ENCODE peak calls at places on chromosomes 16 and 17, in seven cellular contexts. P, A, Y, V, C, F and T are unnamed samples.
A peak's percentile ranks its signal among the peaks of the same experiment; 100 is the strongest.

GRCh38 chr17:80481284-80482057 is 5.1 kb upstream of the NPTX1 start:
- DNase-seq in P (peak; percentile 77), V (no peak), C (no peak), A (no peak), F (no peak), Y (no peak), T (no peak)

GRCh38 chr17:29094101-29094708 is 51.3 kb downstream of the PIPOX start:
- DNase-seq in V (no peak), P (no peak), C (no peak), A (no peak), Y (no peak), F (no peak), T (no peak)

GRCh38 chr17:52384695-52385094 is 226.2 kb upstream of the CA10 start:
- DNase-seq in P (no peak), F (no peak), C (no peak), Y (no peak), V (no peak), A (no peak), T (no peak)

GRCh38 chr17:50593321-50593720 is 32.8 kb downstream of the CACNA1G start:
- DNase-seq in F (peak; percentile 98), C (no peak), A (no peak), P (peak; percentile 77), Y (no peak), V (no peak), T (no peak)

GRCh38 chr17:29149431-29150064 is 30.6 kb downstream of the MYO18A start:
- DNase-seq in F (no peak), Y (no peak), P (no peak), C (peak; percentile 64), A (no peak), V (peak; percentile 70), T (peak; percentile 33)

GRCh38 chr16:15427648-15428239 is 6.6 kb upstream of the BMERB1 start:
- DNase-seq in C (peak; percentile 90), V (peak; percentile 51), A (no peak), P (peak; percentile 57), Y (peak; percentile 12), F (peak; percentile 6), T (peak; percentile 55)

GRCh38 chr17:76723812-76724211 is 2.6 kb downstream of the JMJD6 start:
- DNase-seq in Y (no peak), A (no peak), P (no peak), F (no peak), V (no peak), C (no peak), T (no peak)

GRCh38 chr16:61165797-61166196 is 870.4 kb downstream of the CDH8 start:
- DNase-seq in Y (no peak), V (no peak), A (no peak), P (no peak), F (no peak), C (no peak), T (no peak)

GRCh38 chr17:29867643-29868181 is 62.3 kb downstream of the SSH2 start:
- DNase-seq in F (peak; percentile 32), Y (no peak), C (no peak), A (no peak), P (no peak), V (no peak), T (no peak)

GRCh38 chr17:79129523-79129922 is 54.9 kb downstream of the ENGASE start:
- DNase-seq in P (no peak), C (no peak), F (no peak), V (no peak), Y (no peak), A (no peak), T (no peak)

GRCh38 chr16:81004646-81005353 is 1.9 kb downstream of the CMC2 start:
- DNase-seq in Y (peak; percentile 45), C (no peak), F (peak; percentile 67), P (peak; percentile 83), A (no peak), V (peak; percentile 27), T (no peak)

GRCh38 chr16:88354229-88355092 is 28.3 kb upstream of the ZNF469 start:
- DNase-seq in Y (no peak), A (no peak), P (no peak), C (peak; percentile 13), F (no peak), V (no peak), T (no peak)

GRCh38 chr16:27822529-27823437 is 240.7 kb downstream of the GSG1L start:
- DNase-seq in F (no peak), Y (no peak), P (peak; percentile 19), V (no peak), A (no peak), C (no peak), T (no peak)

GRCh38 chr17:55161935-55162555 is 102.7 kb upstream of the HLF start:
- DNase-seq in F (no peak), P (no peak), C (no peak), V (no peak), Y (no peak), A (peak; percentile 95), T (no peak)

GRCh38 chr17:4806770-4807533 is at the start of gene PLD2:
- DNase-seq in F (peak; percentile 94), C (peak; percentile 79), P (peak; percentile 96), Y (peak; percentile 16), A (no peak), V (peak; percentile 100), T (peak; percentile 91)
- TF ChIP-seq CTCF in F (no peak), C (no peak), P (no peak), Y (no peak), A (no peak), V (no peak), T (no peak)

GRCh38 chr16:23876256-23876896 is 40.6 kb downstream of the PRKCB start:
- DNase-seq in P (no peak), C (no peak), F (no peak), V (no peak), A (no peak), Y (no peak), T (no peak)

GRCh38 chr16:23879735-23880373 is 44.1 kb downstream of the PRKCB start:
- DNase-seq in V (no peak), A (no peak), C (no peak), F (no peak), P (no peak), Y (no peak), T (no peak)

GRCh38 chr16:23874613-23875294 is 39.0 kb downstream of the PRKCB start:
- DNase-seq in A (no peak), F (no peak), V (no peak), C (no peak), Y (no peak), P (no peak), T (no peak)

GRCh38 chr16:23871924-23872323 is 36.1 kb downstream of the PRKCB start:
- DNase-seq in P (no peak), V (no peak), A (no peak), C (no peak), F (no peak), Y (no peak), T (no peak)

GRCh38 chr16:23877107-23878070 is 41.6 kb downstream of the PRKCB start:
- DNase-seq in Y (no peak), P (no peak), A (no peak), C (no peak), V (no peak), F (no peak), T (no peak)
- TF ChIP-seq CTCF in Y (peak; percentile 28), P (no peak), A (no peak), C (no peak), V (peak; percentile 59), F (no peak), T (peak; percentile 8)

GRCh38 chr17:67364847-67365761 is 1.3 kb downstream of the PSMD12 start:
- DNase-seq in V (no peak), A (no peak), C (no peak), F (no peak), Y (no peak), P (no peak), T (no peak)

GRCh38 chr17:67358612-67359011 is 7.8 kb downstream of the PSMD12 start:
- DNase-seq in A (no peak), P (no peak), F (no peak), Y (no peak), V (no peak), C (no peak), T (no peak)

GRCh38 chr17:67360880-67361279 is 5.5 kb downstream of the PSMD12 start:
- DNase-seq in Y (no peak), A (no peak), P (no peak), C (no peak), V (no peak), F (no peak), T (no peak)

GRCh38 chr17:67362173-67362572 is 4.2 kb downstream of the PSMD12 start:
- DNase-seq in V (no peak), P (no peak), Y (no peak), A (no peak), C (no peak), F (no peak), T (no peak)

GRCh38 chr17:67359960-67360817 is 6.2 kb downstream of the PSMD12 start:
- DNase-seq in P (no peak), A (no peak), Y (no peak), V (peak; percentile 42), C (no peak), F (peak; percentile 39), T (no peak)
- TF ChIP-seq CTCF in P (peak; percentile 27), A (peak; percentile 50), Y (peak; percentile 26), V (no peak), C (no peak), F (peak; percentile 31), T (no peak)

GRCh38 chr16:54443352-54443751 is 156.8 kb upstream of the IRX3 start:
- DNase-seq in C (no peak), P (no peak), V (no peak), F (no peak), A (no peak), Y (no peak), T (no peak)

GRCh38 chr16:54443839-54444238 is 157.3 kb upstream of the IRX3 start:
- DNase-seq in C (no peak), Y (no peak), V (no peak), F (no peak), A (no peak), P (no peak), T (no peak)

GRCh38 chr16:54446639-54447038 is 160.1 kb upstream of the IRX3 start:
- DNase-seq in Y (no peak), A (peak; percentile 88), P (no peak), F (no peak), C (no peak), V (no peak), T (no peak)

GRCh38 chr16:54444851-54445523 is 158.4 kb upstream of the IRX3 start:
- DNase-seq in C (no peak), V (no peak), Y (no peak), P (no peak), F (no peak), A (no peak), T (no peak)

GRCh38 chr16:54447606-54448440 is 161.2 kb upstream of the IRX3 start:
- DNase-seq in Y (no peak), P (peak; percentile 48), V (no peak), A (peak; percentile 73), F (no peak), C (no peak), T (no peak)
- TF ChIP-seq CTCF in Y (no peak), P (no peak), V (no peak), A (no peak), F (no peak), C (no peak), T (no peak)

DNA sequence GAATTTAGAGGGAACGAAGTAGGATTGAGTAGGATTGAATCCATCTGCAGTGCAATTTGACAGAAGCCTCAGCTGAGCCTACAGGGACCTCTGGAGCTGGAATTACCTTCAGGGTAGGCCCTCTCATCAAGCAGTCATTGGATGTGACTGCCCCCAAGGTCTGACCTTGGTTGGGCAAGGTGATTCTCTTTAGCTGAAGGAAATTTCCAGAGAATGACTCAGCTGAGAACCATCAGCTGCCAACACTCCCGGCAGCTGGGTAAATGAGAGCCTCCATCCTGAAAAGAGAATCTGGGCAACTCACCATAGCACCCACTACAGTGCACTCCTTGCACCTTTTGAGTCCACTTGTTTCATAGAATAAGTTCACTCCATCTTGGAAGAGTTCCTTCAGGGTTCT is 113.5 kb upstream of the MED13 start:
- DNase-seq in V (no peak), F (no peak), Y (no peak), P (peak; percentile 16), A (no peak), C (no peak), T (no peak)
- TF ChIP-seq CTCF in V (no peak), F (no peak), Y (no peak), P (no peak), A (no peak), C (no peak), T (no peak)